ENCODE peak calls at places on chromosomes 3 and 15, in four cellular contexts. L, M, Z and T are unnamed samples.
A peak's percentile ranks its signal among the peaks of the same experiment; 100 is the strongest.

GRCh38 chr3:189324538-189325138 is 152.9 kb downstream of the TPRG1 start:
- DNase-seq in L (peak; percentile 96), M (peak; percentile 96), Z (peak; percentile 71), T (peak; percentile 93)

GRCh38 chr3:101998256-101998926 is 149.1 kb downstream of the NFKBIZ start:
- DNase-seq in L (no peak), M (no peak), Z (no peak), T (no peak)

GRCh38 chr3:101854608-101855304 is 5.4 kb downstream of the NFKBIZ start:
- DNase-seq in L (no peak), M (no peak), Z (no peak), T (no peak)

GRCh38 chr15:99430881-99431401 is 134.8 kb upstream of the MEF2A start:
- DNase-seq in L (no peak), M (no peak), Z (no peak), T (no peak)

GRCh38 chr3:12618426-12618825 is 45.5 kb downstream of the RAF1 start:
- DNase-seq in L (no peak), M (no peak), Z (no peak), T (no peak)

GRCh38 chr3:43455233-43455632 is 166.6 kb downstream of the ANO10 start:
- DNase-seq in L (no peak), M (no peak), Z (no peak), T (no peak)

GRCh38 chr3:133401374-133402135 is 1.7 kb downstream of the BFSP2 start:
- DNase-seq in L (no peak), M (no peak), Z (no peak), T (no peak)

GRCh38 chr15:101389362-101389761 is 94.3 kb upstream of the SNRPA1 start:
- DNase-seq in L (no peak), M (no peak), Z (no peak), T (no peak)

GRCh38 chr3:16286161-16286560 is 21.1 kb downstream of the OXNAD1 start:
- DNase-seq in L (peak; percentile 83), M (no peak), Z (peak; percentile 65), T (peak; percentile 81)

GRCh38 chr3:157408499-157409149 is 28.0 kb upstream of the PTX3 start:
- DNase-seq in L (no peak), M (peak; percentile 9), Z (no peak), T (no peak)

GRCh38 chr15:37220949-37221670 is 120.8 kb upstream of the MEIS2 start:
- DNase-seq in L (no peak), M (no peak), Z (no peak), T (no peak)

GRCh38 chr3:124131158-124132115 is 139.5 kb upstream of the ROPN1 start:
- DNase-seq in L (no peak), M (no peak), Z (no peak), T (no peak)

GRCh38 chr3:80705290-80705689 is 937.5 kb upstream of the ROBO1 start:
- DNase-seq in L (no peak), M (no peak), Z (no peak), T (no peak)

GRCh38 chr3:82807781-82808180 is 1046.3 kb upstream of the GBE1 start:
- DNase-seq in L (no peak), M (no peak), Z (no peak), T (no peak)